ENCODE peak calls at places on chromosomes 12 and 14, in ten cellular contexts. V is WTC11, Q is MM.1S, L is MCF 10A, P is A172, N is fibroblast of mammary gland, F is NCI-H748 treated with DMSO at 0.1 percent for 48 hours, G is M059J, E is astrocyte, W is activated T-helper 1 cell treated with Interleukin-2 at 50 U/mL for 16 hours. A is an unnamed sample.
A peak's percentile ranks its signal among the peaks of the same experiment; 100 is the strongest.

GRCh38 chr12:120797677-120798642 is 72.3 kb downstream of the ACADS start:
- DNase-seq in V (no peak), Q (peak; percentile 42), L (no peak), P (no peak), N (no peak), F (no peak), G (peak; percentile 27), E (no peak), W (no peak), A (no peak)

GRCh38 chr14:64879635-64880381 is at the start of gene SPTB:
- DNase-seq in V (peak; percentile 59), Q (peak; percentile 58), L (peak; percentile 15), P (no peak), N (no peak), F (peak; percentile 64), G (peak; percentile 10), E (no peak), W (peak; percentile 35), A (peak; percentile 76)

GRCh38 chr14:20331048-20331613 is 1.9 kb downstream of the CCNB1IP1 start:
- DNase-seq in V (no peak), Q (no peak), L (no peak), P (no peak), N (no peak), F (no peak), G (no peak), E (no peak), W (no peak), A (no peak)

GRCh38 chr14:91872011-91872476 is 4.7 kb upstream of the TC2N start:
- DNase-seq in V (no peak), Q (no peak), L (peak; percentile 81), P (no peak), N (peak; percentile 78), F (no peak), G (no peak), E (no peak), W (no peak), A (no peak)

GRCh38 chr12:79682593-79682992 is 8.2 kb downstream of the PAWR start:
- DNase-seq in V (no peak), Q (no peak), L (no peak), P (no peak), N (no peak), F (no peak), G (no peak), E (no peak), W (no peak), A (no peak)

GRCh38 chr14:69207435-69208041 is 16.2 kb downstream of the EXD2 start:
- DNase-seq in V (no peak), Q (no peak), L (no peak), P (no peak), N (no peak), F (no peak), G (no peak), E (no peak), W (no peak), A (no peak)

GRCh38 chr12:127398026-127398715 is 868.8 kb upstream of the TMEM132C start:
- DNase-seq in V (no peak), Q (no peak), L (no peak), P (no peak), N (peak; percentile 24), F (no peak), G (peak; percentile 66), E (peak; percentile 8), W (no peak), A (no peak)

GRCh38 chr14:53571589-53571988 is 385.0 kb downstream of the BMP4 start:
- DNase-seq in V (no peak), Q (no peak), L (no peak), P (no peak), N (no peak), F (no peak), G (no peak), E (no peak), W (no peak), A (no peak)

GRCh38 chr14:22653012-22653621 is 9.0 kb upstream of the OR6J1 start:
- DNase-seq in V (peak; percentile 86), Q (peak; percentile 60), L (peak; percentile 87), P (peak; percentile 58), N (peak; percentile 80), F (peak; percentile 11), G (peak; percentile 77), E (peak; percentile 52), W (peak; percentile 14), A (peak; percentile 16)

GRCh38 chr12:87171356-87171755 is 857.8 kb downstream of the C12orf50 start:
- DNase-seq in V (no peak), Q (no peak), L (no peak), P (no peak), N (no peak), F (peak; percentile 52), G (no peak), E (no peak), W (no peak), A (no peak)

GRCh38 chr12:117649796-117650195 is 288.4 kb upstream of the NOS1 start:
- DNase-seq in V (no peak), Q (no peak), L (no peak), P (no peak), N (no peak), F (no peak), G (no peak), E (no peak), W (no peak), A (no peak)

GRCh38 chr12:22333751-22334695 is 484 bp downstream of the ST8SIA1 start:
- DNase-seq in V (peak; percentile 35), Q (no peak), L (no peak), P (no peak), N (no peak), F (no peak), G (no peak), E (no peak), W (no peak), A (no peak)

GRCh38 chr12:2273288-2273687 is 220.5 kb downstream of the CACNA1C start:
- DNase-seq in V (no peak), Q (no peak), L (no peak), P (no peak), N (peak; percentile 62), F (no peak), G (no peak), E (peak; percentile 58), W (no peak), A (no peak)

GRCh38 chr12:57096099-57096572 is 7.2 kb downstream of the NAB2 start:
- DNase-seq in V (no peak), Q (no peak), L (peak; percentile 95), P (peak; percentile 46), N (peak; percentile 25), F (no peak), G (peak; percentile 18), E (no peak), W (no peak), A (peak; percentile 63)

GRCh38 chr12:57740656-57741412 is 2.3 kb upstream of the AGAP2 start:
- DNase-seq in V (no peak), Q (peak; percentile 37), L (no peak), P (no peak), N (no peak), F (no peak), G (no peak), E (no peak), W (peak; percentile 70), A (no peak)

GRCh38 chr14:53278602-53279506 is 125.7 kb upstream of the DDHD1 start:
- DNase-seq in V (no peak), Q (no peak), L (peak; percentile 88), P (no peak), N (peak; percentile 76), F (no peak), G (peak; percentile 61), E (peak; percentile 31), W (no peak), A (no peak)

GRCh38 chr12:51341259-51342007 is 5.0 kb downstream of the CELA1 start:
- DNase-seq in V (peak; percentile 75), Q (peak; percentile 80), L (peak; percentile 76), P (peak; percentile 62), N (peak; percentile 73), F (peak; percentile 62), G (peak; percentile 66), E (peak; percentile 42), W (peak; percentile 47), A (peak; percentile 35)

GRCh38 chr14:64684091-64684490 is 20.1 kb upstream of the PLEKHG3 start:
- DNase-seq in V (no peak), Q (no peak), L (no peak), P (no peak), N (peak; percentile 17), F (no peak), G (peak; percentile 28), E (peak; percentile 27), W (no peak), A (no peak)

GRCh38 chr12:64747681-64748080 is 11.5 kb downstream of the GNS start:
- DNase-seq in V (no peak), Q (no peak), L (no peak), P (peak; percentile 12), N (peak; percentile 29), F (no peak), G (peak; percentile 28), E (no peak), W (no peak), A (no peak)

GRCh38 chr12:99611590-99611989 is 36.0 kb upstream of the GARIN6 start:
- DNase-seq in V (no peak), Q (no peak), L (no peak), P (peak; percentile 10), N (no peak), F (no peak), G (no peak), E (peak; percentile 28), W (no peak), A (no peak)

GRCh38 chr14:106843951-106844483 is 1317.6 kb downstream of the TMEM121 start:
- DNase-seq in V (no peak), Q (peak; percentile 61), L (peak; percentile 45), P (peak; percentile 25), N (peak; percentile 5), F (peak; percentile 52), G (peak; percentile 37), E (no peak), W (no peak), A (no peak)

GRCh38 chr12:23911574-23911973 is 37.9 kb downstream of the SOX5 start:
- DNase-seq in V (no peak), Q (no peak), L (no peak), P (no peak), N (no peak), F (no peak), G (no peak), E (no peak), W (no peak), A (no peak)

GRCh38 chr12:19669793-19670192 is 230.5 kb downstream of the AEBP2 start:
- DNase-seq in V (no peak), Q (no peak), L (no peak), P (no peak), N (no peak), F (no peak), G (no peak), E (no peak), W (no peak), A (no peak)

GRCh38 chr12:65845751-65846537 is 21.7 kb downstream of the HMGA2 start:
- DNase-seq in V (peak; percentile 73), Q (no peak), L (no peak), P (no peak), N (no peak), F (no peak), G (no peak), E (no peak), W (no peak), A (no peak)

GRCh38 chr12:113190761-113191160 is 5.2 kb downstream of the RITA1 start:
- DNase-seq in V (no peak), Q (no peak), L (peak; percentile 49), P (peak; percentile 90), N (peak; percentile 55), F (no peak), G (peak; percentile 60), E (peak; percentile 45), W (no peak), A (no peak)

GRCh38 chr12:63151061-63151897 is at the start of gene AVPR1A:
- DNase-seq in V (peak; percentile 24), Q (no peak), L (no peak), P (no peak), N (no peak), F (peak; percentile 44), G (no peak), E (no peak), W (no peak), A (peak; percentile 5)

GRCh38 chr12:23217158-23217557 is 592.2 kb downstream of the ETNK1 start:
- DNase-seq in V (no peak), Q (no peak), L (no peak), P (no peak), N (no peak), F (no peak), G (no peak), E (no peak), W (no peak), A (no peak)

GRCh38 chr12:5076761-5077160 is 33.1 kb downstream of the KCNA5 start:
- DNase-seq in V (no peak), Q (no peak), L (no peak), P (no peak), N (no peak), F (no peak), G (no peak), E (no peak), W (no peak), A (no peak)